ENCODE peak calls at places on chromosome 14, in nine cellular contexts. T, J, G, X, W, O, V, I and Y are unnamed samples.

GRCh38 chr14:75303415-75303814 is 24.8 kb downstream of the FOS start:
- DNase-seq in T (peak; percentile 85), J (no peak), G (peak; percentile 61), X (peak; percentile 60), W (peak; percentile 81), O (peak; percentile 80), V (peak; percentile 85), I (peak; percentile 80), Y (peak; percentile 62)

GRCh38 chr14:49881296-49882006 is 11.4 kb upstream of the ARF6 start:
- DNase-seq in T (no peak), J (no peak), G (no peak), X (no peak), W (no peak), O (no peak), V (no peak), I (no peak), Y (no peak)

GRCh38 chr14:57136669-57137068 is 132.0 kb downstream of the EXOC5 start:
- DNase-seq in T (no peak), J (no peak), G (no peak), X (no peak), W (no peak), O (no peak), V (no peak), I (no peak), Y (no peak)

GRCh38 chr14:74671789-74672188 is 41.1 kb downstream of the AREL1 start:
- DNase-seq in T (no peak), J (no peak), G (no peak), X (no peak), W (peak; percentile 68), O (no peak), V (no peak), I (no peak), Y (no peak)

GRCh38 chr14:32967421-32967820 is 28.7 kb downstream of the NPAS3 start:
- DNase-seq in T (no peak), J (no peak), G (no peak), X (no peak), W (no peak), O (no peak), V (no peak), I (no peak), Y (no peak)

GRCh38 chr14:48275301-48275700 is 599.9 kb upstream of the MDGA2 start:
- DNase-seq in T (no peak), J (no peak), G (no peak), X (no peak), W (no peak), O (no peak), V (no peak), I (no peak), Y (no peak)

GRCh38 chr14:95519699-95520098 is 3.2 kb upstream of the SYNE3 start:
- DNase-seq in T (peak; percentile 95), J (no peak), G (no peak), X (peak; percentile 56), W (peak; percentile 93), O (peak; percentile 61), V (peak; percentile 88), I (peak; percentile 84), Y (peak; percentile 58)

GRCh38 chr14:97578982-97579381 is 781.8 kb downstream of the VRK1 start:
- DNase-seq in T (no peak), J (no peak), G (no peak), X (no peak), W (no peak), O (no peak), V (no peak), I (no peak), Y (no peak)

GRCh38 chr14:84566109-84566508 is 963.8 kb upstream of the FLRT2 start:
- DNase-seq in T (no peak), J (no peak), G (no peak), X (no peak), W (no peak), O (no peak), V (no peak), I (no peak), Y (no peak)

GRCh38 chr14:32611752-32612151 is 282.7 kb downstream of the AKAP6 start:
- DNase-seq in T (no peak), J (no peak), G (no peak), X (no peak), W (no peak), O (no peak), V (no peak), I (no peak), Y (no peak)

GRCh38 chr14:100679170-100679569 is 47.5 kb upstream of the DLK1 start:
- DNase-seq in T (no peak), J (no peak), G (no peak), X (no peak), W (no peak), O (no peak), V (no peak), I (no peak), Y (no peak)

GRCh38 chr14:100675664-100676063 is 51.0 kb upstream of the DLK1 start:
- DNase-seq in T (no peak), J (no peak), G (no peak), X (no peak), W (no peak), O (no peak), V (no peak), I (no peak), Y (no peak)

GRCh38 chr14:100676089-100676685 is 50.5 kb upstream of the DLK1 start:
- DNase-seq in T (no peak), J (no peak), G (no peak), X (no peak), W (no peak), O (peak; percentile 64), V (peak; percentile 74), I (no peak), Y (no peak)

GRCh38 chr14:100677925-100678765 is 48.5 kb upstream of the DLK1 start:
- DNase-seq in T (no peak), J (no peak), G (no peak), X (no peak), W (no peak), O (peak; percentile 58), V (no peak), I (peak; percentile 83), Y (no peak)

GRCh38 chr14:100677152-100677924 is 49.4 kb upstream of the DLK1 start:
- DNase-seq in T (no peak), J (no peak), G (no peak), X (no peak), W (no peak), O (no peak), V (no peak), I (peak; percentile 84), Y (no peak)
- H3K27ac ChIP-seq in T (no peak overlapping the region), J (no peak overlapping the region), G (no peak overlapping the region), X (no peak overlapping the region), W (no peak overlapping the region), O (peak overlapping the region; percentile 71), V (peak overlapping the region; percentile 14), I (peak overlapping the region; percentile 75), Y (no peak overlapping the region)

GRCh38 chr14:23446291-23446851 is 10.9 kb upstream of the MYH7 start:
- DNase-seq in T (no peak), J (no peak), G (no peak), X (no peak), W (no peak), O (no peak), V (peak; percentile 44), I (no peak), Y (no peak)

GRCh38 chr14:23445773-23446172 is 10.3 kb upstream of the MYH7 start:
- DNase-seq in T (no peak), J (no peak), G (no peak), X (no peak), W (no peak), O (no peak), V (peak; percentile 13), I (no peak), Y (no peak)

GRCh38 chr14:23449314-23449713 is 13.9 kb upstream of the MYH7 start:
- DNase-seq in T (no peak), J (no peak), G (no peak), X (no peak), W (no peak), O (no peak), V (peak; percentile 11), I (no peak), Y (no peak)

GRCh38 chr14:23450376-23450775 is 14.9 kb upstream of the MYH7 start:
- DNase-seq in T (no peak), J (no peak), G (no peak), X (no peak), W (no peak), O (no peak), V (no peak), I (no peak), Y (no peak)

DNA sequence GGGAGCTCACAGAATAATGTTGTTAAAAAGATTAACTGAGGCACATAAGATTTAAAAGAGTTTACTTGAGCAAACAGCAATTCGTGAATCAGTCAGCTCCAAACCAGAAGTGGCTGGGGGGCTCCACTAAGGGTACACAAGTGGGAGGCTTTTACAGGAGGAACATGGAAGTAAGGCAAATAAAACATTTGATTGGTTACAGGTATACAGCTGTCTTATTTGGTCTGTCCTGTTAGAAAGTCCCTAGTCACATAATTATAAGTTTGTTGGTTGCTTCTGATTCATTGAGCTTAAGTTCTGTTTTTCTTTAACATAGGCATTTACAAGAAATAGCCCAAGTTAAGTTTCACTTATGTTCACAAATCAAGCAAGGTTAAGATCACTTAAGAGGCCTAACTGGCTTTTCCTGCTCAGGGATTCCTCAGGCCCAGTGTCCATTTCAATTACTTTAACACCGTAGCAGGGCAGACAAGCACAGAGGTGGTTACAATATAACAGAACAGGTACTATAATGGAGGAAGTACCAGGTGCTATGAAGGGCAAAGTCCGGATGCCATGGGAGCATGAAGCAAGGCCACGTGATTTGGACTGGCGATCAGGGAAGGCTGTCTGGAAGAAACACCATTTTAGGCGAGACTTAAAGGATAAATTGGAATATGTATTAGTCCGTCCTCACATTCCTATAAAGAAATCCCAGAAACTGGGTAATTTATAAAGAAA is 12.3 kb upstream of the MYH7 start:
- DNase-seq in T (no peak), J (no peak), G (peak; percentile 58), X (no peak), W (no peak), O (peak; percentile 43), V (peak; percentile 87), I (no peak), Y (no peak)
- H3K27ac ChIP-seq in T (no peak overlapping the region), J (no peak overlapping the region), G (no peak overlapping the region), X (no peak overlapping the region), W (no peak overlapping the region), O (peak overlapping the region; percentile 33), V (no peak overlapping the region), I (no peak overlapping the region), Y (no peak overlapping the region)

GRCh38 chr14:104779776-104780512 is 15.6 kb downstream of the AKT1 start:
- DNase-seq in T (no peak), J (no peak), G (no peak), X (no peak), W (no peak), O (no peak), V (no peak), I (no peak), Y (no peak)
- H3K27ac ChIP-seq in T (no peak overlapping the region), J (no peak overlapping the region), G (no peak overlapping the region), X (no peak overlapping the region), W (no peak overlapping the region), O (no peak overlapping the region), V (no peak overlapping the region), I (no peak overlapping the region), Y (no peak overlapping the region)

GRCh38 chr14:67951529-67952120 is 132.0 kb downstream of the RAD51B start:
- DNase-seq in T (no peak), J (no peak), G (no peak), X (no peak), W (no peak), O (no peak), V (no peak), I (no peak), Y (no peak)
- H3K27ac ChIP-seq in T (no peak overlapping the region), J (no peak overlapping the region), G (no peak overlapping the region), X (no peak overlapping the region), W (no peak overlapping the region), O (no peak overlapping the region), V (no peak overlapping the region), I (no peak overlapping the region), Y (no peak overlapping the region)

GRCh38 chr14:77122555-77123125 is 19.0 kb downstream of the ZDHHC22 start:
- DNase-seq in T (no peak), J (no peak), G (no peak), X (no peak), W (no peak), O (no peak), V (peak; percentile 54), I (no peak), Y (no peak)
- H3K27ac ChIP-seq in T (peak overlapping the region; percentile 75), J (no peak overlapping the region), G (no peak overlapping the region), X (peak overlapping the region; percentile 45), W (no peak overlapping the region), O (peak overlapping the region; percentile 73), V (peak overlapping the region; percentile 83), I (no peak overlapping the region), Y (peak overlapping the region; percentile 71)